ENCODE peak calls at places on chromosomes 11 and 22, in nine cellular contexts. K is PC-3, L is body of pancreas, V is lower lobe of right lung, J is RWPE1, Y is hepatocyte, R is adrenal gland, M is coronary artery, O is left ventricle myocardium inferior. B is an unnamed sample.

GRCh38 chr22:23234409-23235161 is 54.3 kb downstream of the BCR start:
- DNase-seq in K (no peak), L (no peak), V (no peak), J (no peak), Y (no peak), R (no peak), M (no peak), O (no peak), B (no peak)

GRCh38 chr22:50473855-50474671 is 772 bp downstream of the SBF1 start:
- DNase-seq in K (peak), L (peak), V (peak), J (no peak), Y (peak), R (no peak), M (no peak), O (peak), B (no peak)

GRCh38 chr11:96317985-96318384 is 25.0 kb downstream of the MAML2 start:
- DNase-seq in K (no peak), L (no peak), V (no peak), J (no peak), Y (no peak), R (no peak), M (no peak), O (no peak), B (no peak)

GRCh38 chr11:16352707-16353106 is 3.6 kb downstream of the SOX6 start:
- DNase-seq in K (no peak), L (no peak), V (no peak), J (no peak), Y (no peak), R (no peak), M (no peak), O (no peak), B (no peak)

GRCh38 chr11:99368579-99368978 is 347.8 kb downstream of the CNTN5 start:
- DNase-seq in K (peak), L (no peak), V (no peak), J (peak), Y (peak), R (no peak), M (no peak), O (no peak), B (no peak)

GRCh38 chr22:17786435-17787158 is 12.3 kb upstream of the BID start:
- DNase-seq in K (no peak), L (peak), V (peak), J (no peak), Y (peak), R (peak), M (no peak), O (peak), B (peak)

GRCh38 chr11:59173080-59173963 is 1.4 kb downstream of the DTX4 start:
- DNase-seq in K (no peak), L (peak), V (peak), J (peak), Y (peak), R (no peak), M (no peak), O (no peak), B (no peak)

GRCh38 chr11:122418032-122418431 is 237.5 kb upstream of the UBASH3B start:
- DNase-seq in K (peak), L (no peak), V (no peak), J (no peak), Y (no peak), R (no peak), M (no peak), O (no peak), B (no peak)

GRCh38 chr22:36329217-36330078 is 58.3 kb downstream of the MYH9 start:
- DNase-seq in K (peak), L (peak), V (peak), J (peak), Y (peak), R (no peak), M (peak), O (peak), B (peak)

GRCh38 chr11:110297726-110298297 is 1.4 kb upstream of the RDX start:
- DNase-seq in K (peak), L (no peak), V (no peak), J (peak), Y (peak), R (no peak), M (no peak), O (no peak), B (no peak)

GRCh38 chr11:121091492-121092179 is 9.4 kb upstream of the TECTA start:
- DNase-seq in K (no peak), L (peak), V (no peak), J (no peak), Y (peak), R (no peak), M (no peak), O (no peak), B (no peak)

GRCh38 chr11:44575962-44576361 is 10.5 kb downstream of the CD82 start:
- DNase-seq in K (no peak), L (no peak), V (no peak), J (no peak), Y (no peak), R (no peak), M (no peak), O (no peak), B (no peak)
- H3K27ac ChIP-seq in K (no peak), L (no peak), V (no peak), J (no peak), Y (no peak), R (no peak), M (no peak), O (no peak), B (no peak)

DNA sequence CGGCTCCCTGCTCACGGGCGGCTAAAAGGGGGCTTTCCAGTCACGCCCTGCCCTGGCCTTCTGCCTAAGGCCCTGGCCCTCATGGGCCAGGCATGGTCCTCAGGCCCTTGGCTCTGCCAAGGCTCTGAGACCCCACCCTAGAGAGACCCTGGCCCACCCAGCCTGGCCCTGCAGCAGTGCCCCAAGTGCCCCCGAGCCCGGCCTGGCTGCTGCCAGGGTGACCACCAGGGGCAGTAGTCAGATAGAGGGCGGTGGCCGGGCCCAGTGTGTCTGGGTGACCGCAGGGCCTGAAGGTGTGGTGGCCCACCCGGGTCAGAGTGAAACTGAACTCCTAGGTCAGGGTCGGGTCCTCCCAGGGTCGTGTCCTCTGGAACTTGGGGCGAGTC is 29.4 kb upstream of the CCDC188 start:
- DNase-seq in K (no peak), L (no peak), V (no peak), J (no peak), Y (no peak), R (no peak), M (no peak), O (no peak), B (no peak)
- TF ChIP-seq CTCF in K (peak), L (no peak), V (peak), J (no peak), Y (peak), R (no peak), M (no peak), O (peak), B (no peak)

GRCh38 chr11:27363576-27364115 is 631 bp upstream of the CCDC34 start:
- DNase-seq in K (no peak), L (no peak), V (no peak), J (no peak), Y (no peak), R (no peak), M (no peak), O (no peak), B (no peak)
- H3K27ac ChIP-seq in K (no peak), L (peak), V (peak), J (peak), Y (peak), R (peak), M (no peak), O (peak), B (peak)

GRCh38 chr11:128324531-128325141 is 262.7 kb downstream of the ETS1 start:
- DNase-seq in K (no peak), L (peak), V (no peak), J (no peak), Y (no peak), R (no peak), M (no peak), O (no peak), B (no peak)

GRCh38 chr11:128324051-128324481 is 263.3 kb downstream of the ETS1 start:
- DNase-seq in K (no peak), L (no peak), V (no peak), J (no peak), Y (no peak), R (no peak), M (no peak), O (no peak), B (no peak)

GRCh38 chr11:128326791-128327190 is 260.6 kb downstream of the ETS1 start:
- DNase-seq in K (no peak), L (no peak), V (no peak), J (no peak), Y (no peak), R (no peak), M (no peak), O (no peak), B (no peak)

GRCh38 chr11:128327274-128327673 is 260.1 kb downstream of the ETS1 start:
- DNase-seq in K (no peak), L (no peak), V (no peak), J (no peak), Y (no peak), R (no peak), M (no peak), O (no peak), B (no peak)

GRCh38 chr11:128323381-128323780 is 264.0 kb downstream of the ETS1 start:
- DNase-seq in K (no peak), L (no peak), V (no peak), J (no peak), Y (peak), R (no peak), M (no peak), O (no peak), B (no peak)
- TF ChIP-seq CTCF in K (peak), L (peak), V (peak), J (no peak), Y (peak), R (peak), M (no peak), O (peak), B (no peak)

GRCh38 chr22:26548984-26549383 is 36.7 kb upstream of the TFIP11 start:
- DNase-seq in K (no peak), L (no peak), V (no peak), J (peak), Y (no peak), R (no peak), M (no peak), O (no peak), B (no peak)
- H3K27ac ChIP-seq in K (no peak), L (peak), V (no peak), J (peak), Y (no peak), R (no peak), M (no peak), O (peak), B (no peak)

DNA sequence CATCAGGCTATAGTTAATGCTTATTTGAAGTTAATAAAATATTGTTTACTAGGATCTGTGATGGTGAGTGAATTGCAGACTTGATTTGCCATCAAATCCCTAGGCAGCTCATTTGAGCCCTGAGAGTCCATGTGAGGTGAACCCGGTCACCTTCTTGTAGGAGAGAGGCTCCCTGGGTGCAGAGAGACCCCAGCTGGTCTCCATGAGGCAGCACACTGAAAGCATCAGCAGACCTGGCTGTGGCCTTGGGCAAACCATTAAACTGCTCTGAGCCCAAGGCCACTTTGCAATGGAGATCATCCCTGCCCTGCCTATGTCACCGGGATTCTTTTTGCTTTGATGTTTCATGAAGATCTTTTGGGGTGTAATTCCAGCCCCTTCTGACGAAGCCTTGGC is 125.2 kb downstream of the MICAL2 start:
- DNase-seq in K (no peak), L (peak), V (no peak), J (no peak), Y (peak), R (no peak), M (no peak), O (no peak), B (no peak)
- TF ChIP-seq CTCF in K (no peak), L (peak), V (no peak), J (no peak), Y (peak), R (no peak), M (no peak), O (peak), B (no peak)

B was measured in tibial artery.